ENCODE peak calls at places on chromosomes 4 and X, in five cellular contexts. H, D, U, O and Q are unnamed samples.

GRCh38 chrX:139936259-139936658 is 3.4 kb upstream of the ATP11C start:
- DNase-seq in O (no peak), H (no peak), U (no peak), D (no peak), Q (no peak)

GRCh38 chr4:5704276-5704675 is 4.1 kb downstream of the EVC2 start:
- DNase-seq in D (no peak), O (no peak), U (no peak), H (no peak), Q (no peak)

GRCh38 chr4:41129128-41129754 is 85.1 kb downstream of the APBB2 start:
- DNase-seq in H (no peak), O (no peak), U (no peak), D (peak; percentile 30), Q (no peak)

GRCh38 chr4:88706574-88706973 is 8.9 kb upstream of the NAP1L5 start:
- DNase-seq in O (peak; percentile 71), U (no peak), H (peak; percentile 76), D (no peak), Q (no peak)

GRCh38 chr4:20037745-20038144 is 214.0 kb upstream of the SLIT2 start:
- DNase-seq in O (no peak), U (no peak), H (no peak), D (no peak), Q (no peak)

GRCh38 chrX:153459976-153460375 is 10.4 kb downstream of the HAUS7 start:
- DNase-seq in U (no peak), H (peak; percentile 12), D (no peak), O (peak; percentile 62), Q (no peak)

GRCh38 chr4:54233697-54234496 is 4.8 kb downstream of the PDGFRA start:
- DNase-seq in U (peak; percentile 47), O (peak; percentile 84), D (peak; percentile 75), H (peak; percentile 86), Q (peak; percentile 73)

GRCh38 chr4:149264093-149264733 is 551.4 kb downstream of the IQCM start:
- DNase-seq in D (no peak), O (peak; percentile 59), H (peak; percentile 66), U (no peak), Q (no peak)

GRCh38 chr4:18882468-18882867 is 860.9 kb upstream of the LCORL start:
- DNase-seq in O (peak; percentile 74), H (peak; percentile 30), U (no peak), D (no peak), Q (no peak)

GRCh38 chr4:16026155-16026761 is 57.6 kb downstream of the PROM1 start:
- DNase-seq in D (peak; percentile 46), O (peak; percentile 66), U (no peak), H (peak; percentile 69), Q (peak; percentile 33)

GRCh38 chr4:100295792-100296191 is 105.5 kb upstream of the DDIT4L start:
- DNase-seq in O (peak; percentile 47), D (no peak), U (no peak), H (peak; percentile 96), Q (no peak)

GRCh38 chrX:14922437-14922836 is 49.2 kb downstream of the MOSPD2 start:
- DNase-seq in U (no peak), O (peak; percentile 82), H (peak; percentile 77), D (no peak), Q (no peak)